ENCODE peak calls at places on chromosomes 7 and 10, in eight cellular contexts. V is kidney epithelial cell; M is activated CD4-positive, alpha-beta T cell treated with anti-CD3 and anti-CD28 coated beads, Interleukin-2, amount 10 ng/mL, durations not matched to agents 7 days and 5 days; J is BE2C; C is WERI-Rb-1; F is neural crest cell; W is A549; D is naive thymus-derived CD8-positive, alpha-beta T cell. U is an unnamed sample.

GRCh38 chr7:142438235-142438922 is 180.5 kb upstream of the PRSS58 start:
- DNase-seq in D (no peak), F (peak; percentile 6), M (peak; percentile 34), J (peak; percentile 47), C (peak; percentile 62), W (peak; percentile 35), V (no peak), U (no peak)

GRCh38 chr7:51255050-51255449 is 61.6 kb downstream of the COBL start:
- DNase-seq in M (no peak), J (no peak), C (no peak), V (no peak), F (no peak), D (no peak), W (no peak), U (no peak)

GRCh38 chr10:59098387-59098786 is 78.1 kb upstream of the PHYHIPL start:
- DNase-seq in J (peak; percentile 48), W (no peak), D (no peak), C (no peak), F (no peak), V (no peak), M (no peak), U (no peak)

GRCh38 chr7:57305192-57305748 is 144.7 kb upstream of the ZNF716 start:
- DNase-seq in D (no peak), W (no peak), V (no peak), M (no peak), J (no peak), C (peak; percentile 9), F (no peak), U (no peak)

GRCh38 chr10:8312079-8312478 is 257.6 kb downstream of the GATA3 start:
- DNase-seq in C (no peak), M (no peak), J (no peak), W (no peak), F (no peak), D (no peak), V (no peak), U (no peak)

GRCh38 chr7:68833442-68833841 is 764.8 kb upstream of the AUTS2 start:
- DNase-seq in F (no peak), M (no peak), J (no peak), W (no peak), D (no peak), V (no peak), C (no peak), U (no peak)

GRCh38 chr10:110916554-110917346 is 2.2 kb downstream of the BBIP1 start:
- DNase-seq in M (no peak), D (no peak), J (no peak), F (no peak), W (no peak), C (no peak), V (no peak), U (no peak)

GRCh38 chr7:141071260-141071854 is 2.5 kb upstream of the TMEM178B start:
- DNase-seq in C (peak; percentile 81), M (peak; percentile 66), J (peak; percentile 87), F (peak; percentile 71), D (no peak), W (peak; percentile 23), V (no peak), U (peak; percentile 76)

GRCh38 chr7:112485766-112486165 is 5.0 kb downstream of the LSMEM1 start:
- DNase-seq in C (no peak), F (no peak), M (no peak), D (no peak), J (no peak), V (no peak), W (no peak), U (no peak)

GRCh38 chr10:71087622-71088021 is 124.7 kb upstream of the UNC5B start:
- DNase-seq in D (no peak), V (no peak), F (no peak), J (no peak), C (peak; percentile 3), M (no peak), W (no peak), U (no peak)

GRCh38 chr7:12554848-12555247 is 15.7 kb upstream of the SCIN start:
- DNase-seq in C (no peak), M (no peak), F (no peak), W (no peak), V (no peak), D (no peak), J (no peak), U (no peak)

GRCh38 chr7:142629588-142630260 is 119.5 kb upstream of the PRSS1 start:
- DNase-seq in V (no peak), J (no peak), C (no peak), D (no peak), F (no peak), M (no peak), W (no peak), U (no peak)

GRCh38 chr10:98172495-98172894 is 38.0 kb downstream of the R3HCC1L start:
- DNase-seq in M (no peak), C (peak; percentile 68), J (no peak), V (no peak), F (no peak), W (no peak), D (no peak), U (no peak)